ENCODE peak calls at places on chromosome 21, in four cellular contexts. U is astrocyte, P is GM23338, T is PC-3. R is an unnamed sample.

GRCh38 chr21:46078322-46078981 is 19.5 kb upstream of the COL6A2 start:
- DNase-seq in U (peak; percentile 65), T (no peak), P (no peak), R (no peak)

GRCh38 chr21:31293986-31294385 is 50.1 kb downstream of the TIAM1 start:
- DNase-seq in P (no peak), T (peak; percentile 85), U (peak; percentile 96), R (no peak)

GRCh38 chr21:27570306-27570868 is 603.5 kb upstream of the ADAMTS5 start:
- DNase-seq in U (peak; percentile 86), P (no peak), T (peak; percentile 67), R (no peak)

GRCh38 chr21:21345872-21346271 is 347.7 kb downstream of the NCAM2 start:
- DNase-seq in U (no peak), T (no peak), P (no peak), R (no peak)

GRCh38 chr21:46207006-46207919 is 21.3 kb downstream of the LSS start:
- DNase-seq in U (no peak), T (no peak), P (no peak), R (no peak)

GRCh38 chr21:16589046-16589445 is 859.3 kb downstream of the USP25 start:
- DNase-seq in U (no peak), P (no peak), T (no peak), R (no peak)

GRCh38 chr21:36804867-36805611 is 106.1 kb downstream of the SIM2 start:
- DNase-seq in U (no peak), P (no peak), T (no peak), R (no peak)

GRCh38 chr21:31654340-31654739 is 5.2 kb upstream of the SOD1 start:
- DNase-seq in T (no peak), P (peak; percentile 32), U (no peak), R (no peak)

GRCh38 chr21:37767984-37768383 is 148.3 kb downstream of the KCNJ6 start:
- DNase-seq in U (peak; percentile 12), P (no peak), T (peak; percentile 21), R (no peak)

GRCh38 chr21:10627316-10627863 is 106.0 kb downstream of the TPTE start:
- DNase-seq in T (no peak), P (no peak), U (no peak), R (no peak)

GRCh38 chr21:38494688-38495087 is 3.6 kb downstream of the ERG start:
- DNase-seq in P (no peak), U (peak; percentile 45), T (no peak), R (no peak)

DNA sequence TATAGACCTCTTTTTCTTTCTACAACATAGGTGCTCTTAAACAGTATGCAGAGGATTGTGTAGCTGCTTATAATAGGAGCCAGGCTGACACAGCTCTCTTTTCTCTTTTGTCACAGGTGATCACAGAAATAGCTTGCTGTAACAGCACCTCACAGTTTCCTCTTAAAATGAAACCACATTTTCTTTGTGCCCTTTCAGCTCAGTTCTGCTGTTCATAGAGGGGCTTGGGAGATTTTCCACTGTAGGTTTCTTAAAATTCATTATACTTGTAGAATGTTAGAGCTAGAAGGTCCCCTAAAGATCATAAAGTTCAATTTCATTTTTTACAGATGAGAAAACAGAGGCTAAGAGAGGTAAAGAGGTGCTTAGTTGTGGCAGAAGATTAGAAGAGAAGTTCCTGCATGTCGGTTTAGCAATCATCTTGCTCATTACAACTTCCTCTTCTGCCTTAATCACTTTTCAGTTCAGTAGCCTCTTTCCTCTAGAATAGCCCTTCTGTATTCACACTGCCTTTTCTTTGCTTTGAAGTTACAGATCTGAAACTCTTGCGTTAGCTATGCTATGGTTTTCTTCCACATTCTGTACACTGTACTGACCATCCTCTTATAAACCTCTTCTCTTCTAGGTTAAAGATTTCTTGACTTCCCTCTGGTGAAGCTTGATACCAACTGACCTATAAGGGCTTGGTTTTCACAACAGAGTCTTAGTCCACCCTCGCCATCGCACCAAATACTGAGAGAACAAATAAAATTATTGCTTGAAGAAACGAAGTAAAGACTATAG is 35.1 kb downstream of the C21orf91 start:
- DNase-seq in T (no peak), P (no peak), U (no peak), R (no peak)
- H3K4me1 ChIP-seq in T (peaks cover 6% of the 10 kb centered on the region), P (peaks cover 19% of the 10 kb centered on the region), U (no peaks in the 10 kb centered on the region), R (peaks cover 25% of the 10 kb centered on the region)

GRCh38 chr21:44300262-44300959 is 558 bp downstream of the PFKL start:
- DNase-seq in U (peak; percentile 16), T (peak; percentile 57), P (peak; percentile 61), R (no peak)

GRCh38 chr21:44298301-44298700 is 1.6 kb upstream of the PFKL start:
- DNase-seq in P (no peak), U (no peak), T (peak; percentile 45), R (no peak)

GRCh38 chr21:44301093-44301492 is 1.2 kb downstream of the PFKL start:
- DNase-seq in P (no peak), T (no peak), U (no peak), R (no peak)

GRCh38 chr21:44299085-44299457 is 782 bp upstream of the PFKL start:
- DNase-seq in U (no peak), T (peak; percentile 13), P (no peak), R (no peak)

DNA sequence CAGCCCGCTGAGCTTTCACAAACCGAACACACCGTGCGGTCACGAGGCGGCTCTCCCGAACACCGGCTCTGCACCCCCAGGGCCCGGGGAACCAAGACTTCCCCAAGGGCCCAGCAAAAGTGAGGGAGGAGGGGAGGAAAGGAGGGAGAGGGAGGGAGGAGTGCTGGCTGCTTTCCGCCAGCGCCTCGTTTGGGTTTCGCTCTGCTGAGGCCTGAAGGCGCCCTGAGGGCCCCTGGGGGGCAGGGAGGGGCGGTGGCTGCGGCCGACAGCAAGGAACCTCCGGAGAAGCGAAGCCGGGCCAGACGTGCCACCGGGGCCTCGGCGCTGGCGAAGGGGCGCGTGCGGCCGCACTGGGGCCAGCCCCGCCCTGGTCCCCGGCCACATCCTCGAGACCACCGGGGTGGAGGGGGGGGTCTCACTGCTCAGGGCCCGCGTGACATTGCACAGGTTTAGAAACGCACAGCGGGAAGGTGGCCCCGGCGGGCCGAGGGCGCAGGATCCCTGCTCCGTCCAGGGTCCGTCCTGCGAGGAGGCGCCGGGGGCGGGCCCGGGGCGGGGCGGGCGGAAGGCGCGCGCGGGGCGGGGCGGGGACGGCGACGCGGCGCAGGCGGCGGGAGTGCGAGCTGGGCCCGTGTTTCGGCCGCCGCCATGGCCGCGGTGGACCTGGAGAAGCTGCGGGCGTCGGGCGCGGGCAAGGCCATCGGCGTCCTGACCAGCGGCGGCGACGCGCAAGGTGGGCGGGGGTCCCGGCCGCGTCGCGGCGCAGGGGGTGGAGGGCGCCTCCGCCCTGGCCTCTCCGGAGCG is at the start of gene PFKL:
- DNase-seq in P (peak; percentile 72), U (peak; percentile 12), T (peak; percentile 61), R (no peak)
- H3K4me1 ChIP-seq in P (no peaks in the 10 kb centered on the region), U (peaks cover 10% of the 10 kb centered on the region), T (peaks cover 36% of the 10 kb centered on the region), R (peaks cover 39% of the 10 kb centered on the region)

DNA sequence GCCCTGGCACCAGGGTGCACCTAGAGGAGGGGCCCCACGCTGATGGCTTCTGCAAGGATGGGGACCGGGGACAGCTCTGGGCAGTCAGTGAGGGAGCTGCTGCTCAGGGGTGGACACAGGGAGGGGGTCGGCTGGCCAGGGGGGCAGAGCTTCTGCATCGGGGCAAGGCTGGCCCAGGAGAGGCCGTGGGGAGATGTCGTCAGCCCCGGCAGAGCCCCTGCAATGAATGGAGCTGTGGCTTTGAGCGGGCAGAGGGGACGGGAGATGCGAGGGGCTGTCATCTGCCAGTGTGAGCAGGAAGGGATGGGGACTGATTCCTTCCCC is 31.8 kb downstream of the SLX9 start:
- DNase-seq in P (no peak), U (no peak), T (no peak), R (no peak)
- H3K4me1 ChIP-seq in P (no peaks in the 10 kb centered on the region), U (peaks cover 23% of the 10 kb centered on the region), T (peaks cover 13% of the 10 kb centered on the region), R (peaks cover 14% of the 10 kb centered on the region)

DNA sequence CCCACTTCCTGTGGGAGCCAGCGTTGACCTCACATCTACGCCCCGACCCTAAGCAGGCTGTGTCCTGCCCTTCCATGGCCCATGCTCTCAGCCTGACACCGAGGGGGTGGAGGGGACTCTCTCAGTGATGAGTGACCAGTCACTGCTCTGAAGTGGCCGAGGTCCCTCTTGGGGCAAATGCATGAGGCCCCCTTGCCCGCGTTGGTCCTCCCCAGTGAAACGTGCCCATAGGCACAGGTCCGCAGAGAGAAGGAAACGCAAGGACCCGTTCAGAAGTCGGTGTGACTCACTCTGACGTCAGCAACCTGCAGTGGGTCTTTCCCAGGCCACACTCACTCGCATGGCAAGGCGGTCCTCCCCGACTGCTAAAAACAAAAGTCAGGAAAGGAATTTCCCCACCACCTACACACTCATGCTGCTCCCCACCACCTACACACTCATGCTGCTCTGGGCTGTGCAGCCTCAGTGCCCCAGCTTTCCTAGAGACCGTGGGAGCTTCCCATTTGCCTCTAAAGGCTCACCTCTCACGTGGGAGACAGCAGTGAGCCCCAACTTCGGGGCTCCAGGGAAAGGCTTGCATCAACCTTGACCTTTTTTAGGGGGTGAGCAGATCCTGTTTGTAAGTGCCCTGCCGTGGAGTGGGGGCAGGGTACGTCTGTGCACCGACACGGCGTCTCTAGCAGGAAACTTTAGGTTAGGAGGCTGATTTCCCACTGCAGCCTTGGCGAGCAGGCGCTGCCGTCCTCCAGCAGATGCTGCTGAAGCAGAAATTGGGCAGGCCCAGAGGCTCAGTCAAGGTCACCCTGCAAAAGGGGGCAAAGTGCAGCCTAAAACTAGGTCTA is 11.4 kb downstream of the UBASH3A start:
- DNase-seq in P (no peak), T (peak; percentile 82), U (peak; percentile 74), R (no peak)
- H3K4me1 ChIP-seq in P (no peaks in the 10 kb centered on the region), T (peaks cover 8% of the 10 kb centered on the region), U (no peaks in the 10 kb centered on the region), R (peaks cover 24% of the 10 kb centered on the region)

GRCh38 chr21:34990842-34991241 is 58.3 kb downstream of the RUNX1 start:
- DNase-seq in U (no peak), P (no peak), T (no peak), R (no peak)
- H3K4me1 ChIP-seq in U (peaks cover 35% of the 10 kb centered on the region), P (no peaks in the 10 kb centered on the region), T (peaks cover 6% of the 10 kb centered on the region), R (peaks cover 31% of the 10 kb centered on the region)

GRCh38 chr21:33201945-33202344 is 27.8 kb upstream of the IFNAR2 start:
- DNase-seq in U (no peak), T (no peak), P (no peak), R (no peak)
- H3K4me1 ChIP-seq in U (peaks cover 19% of the 10 kb centered on the region), T (peaks cover 25% of the 10 kb centered on the region), P (peaks cover 9% of the 10 kb centered on the region), R (peaks cover 18% of the 10 kb centered on the region)

GRCh38 chr21:29145354-29145782 is 14.9 kb downstream of the MAP3K7CL start:
- DNase-seq in T (peak; percentile 97), U (peak; percentile 91), P (no peak), R (no peak)
- H3K4me1 ChIP-seq in T (peaks cover 34% of the 10 kb centered on the region), U (peaks cover 50% of the 10 kb centered on the region), P (no peaks in the 10 kb centered on the region), R (peaks cover 21% of the 10 kb centered on the region)

DNA sequence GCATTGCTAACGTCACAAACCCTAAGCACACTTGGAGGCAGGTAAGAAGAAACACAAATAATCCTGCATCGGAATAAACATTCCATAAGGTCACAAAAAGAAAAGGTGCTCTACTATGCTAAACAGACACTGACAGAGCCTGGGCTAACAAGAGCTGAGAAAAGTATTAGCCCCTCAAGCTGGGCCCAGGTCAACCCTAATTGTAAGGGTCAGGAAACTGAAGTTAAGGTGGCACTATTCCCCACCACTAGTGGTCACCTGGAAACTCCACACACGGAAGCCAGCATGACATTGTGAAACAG is 1.3 kb downstream of the PTTG1IP start:
- DNase-seq in T (no peak), U (no peak), P (no peak), R (no peak)
- H3K4me1 ChIP-seq in T (peaks cover 59% of the 10 kb centered on the region), U (peaks cover 63% of the 10 kb centered on the region), P (peaks cover 36% of the 10 kb centered on the region), R (peaks cover 32% of the 10 kb centered on the region)